ENCODE peak calls at places on chromosomes 4 and X, in five cellular contexts. Q, V, C, G and F are unnamed samples.

GRCh38 chr4:144582105-144582850 is 63.7 kb upstream of the HHIP start:
- DNase-seq in Q (peak), G (no peak), V (peak), C (peak), F (no peak)

GRCh38 chrX:129931411-129932136 is 25.6 kb downstream of the UTP14A start:
- DNase-seq in Q (peak), V (peak), G (peak), C (peak), F (peak)

GRCh38 chrX:39519213-39519544 is 578.6 kb downstream of the BCOR start:
- DNase-seq in Q (no peak), C (no peak), G (peak), V (peak), F (no peak)

GRCh38 chr4:37976513-37976912 is 16.3 kb downstream of the PTTG2 start:
- DNase-seq in V (peak), G (no peak), Q (no peak), C (peak), F (no peak)

GRCh38 chrX:153874366-153875125 is 11.4 kb downstream of the L1CAM start:
- DNase-seq in G (no peak), V (no peak), C (no peak), Q (no peak), F (no peak)

GRCh38 chr4:11650801-11651596 is 222.3 kb upstream of the HS3ST1 start:
- DNase-seq in Q (peak), G (no peak), C (peak), V (peak), F (no peak)

GRCh38 chr4:41454393-41454792 is 83.6 kb upstream of the LIMCH1 start:
- DNase-seq in Q (no peak), C (no peak), G (no peak), V (no peak), F (peak)

GRCh38 chr4:27381806-27382205 is 521.2 kb downstream of the STIM2 start:
- DNase-seq in C (peak), V (peak), G (no peak), Q (no peak), F (no peak)

GRCh38 chr4:150960079-150960478 is 55.0 kb downstream of the LRBA start:
- DNase-seq in G (no peak), C (peak), Q (peak), V (no peak), F (no peak)

GRCh38 chr4:52037730-52038108 is 380 bp downstream of the SGCB start:
- DNase-seq in Q (peak), C (no peak), G (peak), V (peak), F (peak)

GRCh38 chr4:145663194-145663593 is 16.8 kb upstream of the C4orf51 start:
- DNase-seq in V (no peak), C (no peak), G (no peak), Q (no peak), F (no peak)

GRCh38 chr4:125283702-125284279 is 31.0 kb upstream of the FAT4 start:
- DNase-seq in G (no peak), C (peak), V (peak), Q (peak), F (no peak)

GRCh38 chr4:47838445-47838844 is 578 bp upstream of the CORIN start:
- DNase-seq in V (no peak), Q (no peak), C (peak), G (no peak), F (no peak)

GRCh38 chrX:10597871-10598270 is 22.5 kb downstream of the MID1 start:
- DNase-seq in V (no peak), C (peak), G (no peak), Q (peak), F (peak)

GRCh38 chrX:71400710-71401109 is 34.6 kb downstream of the TAF1 start:
- DNase-seq in C (no peak), V (no peak), Q (no peak), G (no peak), F (no peak)

GRCh38 chr4:52983563-52984303 is 121.6 kb downstream of the RASL11B start:
- DNase-seq in C (peak), V (peak), Q (peak), G (no peak), F (no peak)

GRCh38 chr4:137678796-137679195 is 146.5 kb upstream of the PCDH18 start:
- DNase-seq in C (peak), V (peak), G (no peak), Q (no peak), F (no peak)

GRCh38 chr4:105808459-105809041 is 86.7 kb upstream of the NPNT start:
- DNase-seq in C (peak), G (no peak), V (peak), Q (peak), F (no peak)

GRCh38 chr4:146545102-146545501 is 23.4 kb upstream of the SLC10A7 start:
- DNase-seq in V (peak), C (peak), Q (peak), G (no peak), F (no peak)

GRCh38 chr4:147085796-147086195 is 140.1 kb upstream of the TTC29 start:
- DNase-seq in G (no peak), C (no peak), Q (no peak), V (no peak), F (no peak)

GRCh38 chrX:153074935-153075334 is 2.7 kb downstream of the PNMA6A start:
- DNase-seq in V (no peak), Q (no peak), C (no peak), G (no peak), F (no peak)

GRCh38 chr4:186149872-186150271 is 41.5 kb upstream of the CYP4V2 start:
- DNase-seq in C (no peak), G (peak), Q (peak), V (peak), F (peak)

GRCh38 chr4:55158957-55159356 is 33.6 kb upstream of the KDR start:
- DNase-seq in C (no peak), G (no peak), V (no peak), Q (no peak), F (no peak)

GRCh38 chrX:69038826-69039225 is 126.4 kb downstream of the PJA1 start:
- DNase-seq in V (no peak), G (no peak), Q (no peak), C (no peak), F (no peak)

GRCh38 chr4:52904421-52904820 is 42.3 kb downstream of the RASL11B start:
- DNase-seq in V (peak), G (no peak), Q (no peak), C (no peak), F (no peak)

GRCh38 chrX:109966246-109966645 is 36.7 kb upstream of the TMEM164 start:
- DNase-seq in Q (peak), V (no peak), C (peak), G (no peak), F (no peak)

GRCh38 chrX:7987160-7987992 is 60.2 kb upstream of the PNPLA4 start:
- DNase-seq in C (peak), Q (no peak), V (peak), G (no peak), F (no peak)

GRCh38 chr4:17366496-17366895 is 145.4 kb downstream of the QDPR start:
- DNase-seq in C (no peak), G (no peak), V (peak), Q (no peak), F (no peak)

GRCh38 chrX:101370888-101371504 is 15.0 kb downstream of the BTK start:
- DNase-seq in G (no peak), Q (no peak), C (no peak), V (no peak), F (no peak)

GRCh38 chr4:155582971-155583437 is 83.6 kb upstream of the GUCY1A1 start:
- DNase-seq in V (peak), C (peak), Q (no peak), G (no peak), F (no peak)

GRCh38 chrX:4263005-4263404 is 549.6 kb upstream of the PRKX start:
- DNase-seq in Q (peak), G (no peak), C (peak), V (no peak), F (no peak)

GRCh38 chr4:30094866-30095265 is 625.3 kb upstream of the PCDH7 start:
- DNase-seq in G (no peak), C (peak), Q (no peak), V (no peak), F (no peak)

GRCh38 chrX:18173494-18174180 is 47.0 kb downstream of the BEND2 start:
- DNase-seq in G (peak), Q (no peak), V (no peak), C (no peak), F (no peak)

GRCh38 chr4:76023381-76023780 is at the start of gene CXCL10:
- DNase-seq in C (peak), G (no peak), V (no peak), Q (no peak), F (no peak)

GRCh38 chr4:122980860-122981259 is 58.5 kb upstream of the NUDT6 start:
- DNase-seq in G (no peak), C (no peak), Q (no peak), V (no peak), F (no peak)

GRCh38 chrX:92230628-92231027 is 451.5 kb downstream of the PCDH11X start:
- DNase-seq in Q (no peak), C (no peak), V (no peak), G (no peak), F (no peak)

GRCh38 chrX:92231391-92231790 is 452.2 kb downstream of the PCDH11X start:
- DNase-seq in G (no peak), V (no peak), Q (no peak), C (peak), F (no peak)

GRCh38 chrX:92232182-92232581 is 453.0 kb downstream of the PCDH11X start:
- DNase-seq in C (no peak), Q (peak), G (no peak), V (peak), F (no peak)
- TF ChIP-seq CTCF in C (no peak), Q (peak), G (no peak), V (peak), F (peak)

DNA sequence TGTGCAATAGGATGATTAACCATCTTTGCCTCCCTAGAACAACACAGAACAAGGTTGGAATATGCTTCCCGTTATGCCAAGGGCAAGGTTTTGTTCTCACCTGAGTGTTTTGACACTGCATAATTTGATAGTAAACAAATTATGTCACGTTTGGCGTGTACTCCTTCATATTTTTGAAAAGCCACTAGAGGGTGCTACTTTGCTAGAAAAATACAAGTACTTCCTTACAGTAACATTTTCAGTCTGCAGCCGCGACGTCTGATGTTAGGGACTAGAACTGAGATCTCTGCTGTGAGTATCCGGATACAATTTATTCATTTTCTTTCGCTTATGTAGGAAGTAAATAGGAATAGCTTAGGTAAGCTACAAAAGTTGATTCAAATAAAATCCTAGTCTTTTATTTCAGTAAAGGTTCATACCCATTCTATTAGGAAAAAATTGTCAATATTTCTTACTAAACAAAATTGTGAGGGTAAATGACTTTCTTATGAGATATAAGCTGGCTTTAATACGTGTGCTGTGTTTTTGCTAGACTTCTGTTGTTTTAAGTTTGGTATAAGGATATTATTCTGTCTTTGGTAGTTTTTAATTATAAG is 181.1 kb upstream of the WDFY3 start:
- DNase-seq in G (peak), V (peak), C (peak), Q (peak), F (peak)
- TF ChIP-seq CTCF in G (peak), V (peak), C (peak), Q (peak), F (peak)

DNA sequence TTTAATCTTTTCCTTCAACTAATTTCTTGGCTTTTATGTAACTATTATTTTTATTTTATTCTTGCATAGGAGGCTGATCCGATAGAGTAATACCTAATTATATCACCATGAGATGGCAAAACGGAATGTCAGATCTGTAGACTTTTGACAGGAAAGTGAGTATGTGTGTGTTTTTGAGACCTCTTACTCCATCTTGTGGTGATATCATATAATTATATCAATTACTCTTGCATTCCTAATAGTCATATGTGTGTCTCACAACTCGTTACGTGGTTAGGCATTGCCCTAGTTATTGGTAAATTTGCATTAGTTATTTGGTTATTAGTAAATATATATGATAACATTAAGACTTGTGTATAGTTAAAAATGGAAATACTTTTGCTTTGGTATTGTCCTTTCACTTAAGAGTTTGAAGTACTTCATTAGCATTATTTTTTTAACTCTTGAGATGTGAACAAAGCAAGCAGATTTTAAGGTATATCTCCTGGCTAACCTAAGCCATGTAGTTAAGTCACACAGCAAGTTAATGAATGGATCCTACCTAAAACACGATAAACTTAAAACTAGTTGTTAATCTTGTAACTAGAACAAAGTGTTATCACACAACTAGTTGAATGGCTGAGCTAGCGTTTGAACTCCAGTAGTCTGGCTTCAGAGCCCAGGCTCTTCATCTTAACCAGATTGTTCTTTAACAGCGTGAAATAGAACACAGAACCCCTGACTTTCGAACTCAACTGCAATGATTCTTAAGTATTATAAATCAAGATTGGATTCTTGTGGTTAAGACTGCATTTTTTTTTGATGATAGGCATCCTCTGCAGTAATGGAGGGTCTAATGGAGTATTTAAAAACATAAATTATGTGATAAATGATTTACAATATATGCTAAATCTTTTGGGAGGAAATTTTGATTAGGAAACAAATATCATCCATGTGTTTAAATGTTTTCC is 67.1 kb downstream of the PGRMC2 start:
- DNase-seq in G (no peak), Q (peak), V (peak), C (peak), F (no peak)
- TF ChIP-seq CTCF in G (peak), Q (peak), V (peak), C (peak), F (peak)

DNA sequence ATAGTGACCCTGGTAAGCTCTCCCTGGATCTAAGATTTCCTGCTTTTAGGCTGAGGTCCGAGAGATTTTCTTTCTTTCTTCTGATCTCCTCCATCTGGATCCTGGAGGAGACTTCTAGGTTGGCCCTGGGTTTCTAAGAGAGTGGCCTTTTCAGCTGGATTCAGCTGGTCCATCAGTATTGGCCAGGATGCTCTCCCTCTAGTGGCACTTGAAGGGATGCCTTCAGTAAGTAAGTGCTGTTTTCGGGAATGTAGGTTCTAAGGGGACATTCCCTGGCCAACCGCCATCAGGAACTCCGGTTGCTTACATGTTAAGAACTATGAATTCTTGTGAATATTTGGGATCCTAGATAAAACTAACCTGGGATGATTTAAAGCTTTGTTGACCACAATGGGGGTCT is 56.9 kb downstream of the SERTM2 start:
- DNase-seq in G (no peak), V (no peak), Q (peak), C (peak), F (no peak)
- TF ChIP-seq CTCF in G (peak), V (peak), Q (no peak), C (peak), F (peak)

GRCh38 chr4:6589444-6589843 is 14.5 kb downstream of the MAN2B2 start:
- DNase-seq in Q (no peak), C (no peak), V (no peak), G (no peak), F (no peak)

GRCh38 chr4:6591305-6591704 is 16.3 kb downstream of the MAN2B2 start:
- DNase-seq in G (no peak), V (no peak), C (no peak), Q (no peak), F (peak)

GRCh38 chr4:6592804-6593563 is 18.0 kb downstream of the MAN2B2 start:
- DNase-seq in Q (no peak), G (no peak), C (no peak), V (no peak), F (no peak)

GRCh38 chr4:6594341-6594740 is 19.4 kb downstream of the MAN2B2 start:
- DNase-seq in C (no peak), V (no peak), Q (no peak), G (no peak), F (no peak)

GRCh38 chr4:6591781-6592180 is 16.8 kb downstream of the MAN2B2 start:
- DNase-seq in V (no peak), C (no peak), G (no peak), Q (peak), F (no peak)
- TF ChIP-seq CTCF in V (no peak), C (no peak), G (no peak), Q (no peak), F (no peak)

GRCh38 chr4:143026459-143027170 is 158.1 kb upstream of the USP38 start:
- DNase-seq in G (no peak), V (no peak), C (no peak), Q (no peak), F (no peak)

GRCh38 chr4:143021384-143021783 is 163.3 kb upstream of the USP38 start:
- DNase-seq in V (no peak), C (no peak), Q (no peak), G (no peak), F (no peak)

GRCh38 chr4:143023519-143023918 is 161.2 kb upstream of the USP38 start:
- DNase-seq in C (peak), G (no peak), V (no peak), Q (no peak), F (no peak)

GRCh38 chr4:143019351-143019750 is 165.4 kb upstream of the USP38 start:
- DNase-seq in G (no peak), C (no peak), V (no peak), Q (no peak), F (no peak)

GRCh38 chr4:143025111-143025704 is 159.5 kb upstream of the USP38 start:
- DNase-seq in V (peak), C (peak), G (no peak), Q (peak), F (no peak)
- TF ChIP-seq CTCF in V (peak), C (no peak), G (peak), Q (peak), F (no peak)

GRCh38 chr4:175891863-175892262 is 79.8 kb upstream of the GPM6A start:
- DNase-seq in G (no peak), C (peak), V (peak), Q (peak), F (no peak)
- TF ChIP-seq CTCF in G (peak), C (no peak), V (peak), Q (peak), F (peak)